ENCODE peak calls at places on chromosome X, in seven cellular contexts. M is left ventricle myocardium inferior; H is activated T-helper 9 cell treated with anti-CD3 and anti-CD28 coated beads, Interleukin-2, amount 50 U/mL, for 16 hours; I is kidney tubule cell; S is thoracic aorta; N is right lobe of liver; L is CD4-positive, alpha-beta memory T cell. Q is an unnamed sample.

GRCh38 chrX:21946925-21947641 is 6.6 kb downstream of the SMS start:
- DNase-seq in M (no peak), S (no peak), H (no peak), I (peak; percentile 42), L (no peak), N (no peak), Q (peak; percentile 25)

GRCh38 chrX:40008841-40009461 is 88.8 kb downstream of the BCOR start:
- DNase-seq in H (no peak), I (peak; percentile 18), L (no peak), S (no peak), M (peak; percentile 64), N (peak; percentile 59), Q (no peak)

GRCh38 chrX:75156537-75156945 is 458 bp upstream of the ABCB7 start:
- DNase-seq in M (no peak), N (no peak), S (no peak), H (no peak), L (peak; percentile 18), I (peak; percentile 24), Q (peak; percentile 24)

GRCh38 chrX:70088281-70088680 is 26.0 kb downstream of the OTUD6A start:
- DNase-seq in M (no peak), I (no peak), L (no peak), S (no peak), N (no peak), H (no peak), Q (no peak)

GRCh38 chrX:107559506-107559905 is 68.8 kb upstream of the PRPS1 start:
- DNase-seq in H (no peak), S (no peak), L (no peak), N (no peak), I (peak; percentile 80), M (no peak), Q (no peak)

GRCh38 chrX:40380649-40381488 is 199.9 kb upstream of the ATP6AP2 start:
- DNase-seq in M (no peak), I (no peak), N (no peak), L (no peak), H (no peak), S (no peak), Q (no peak)

GRCh38 chrX:115232933-115233496 is 881 bp downstream of the LRCH2 start:
- DNase-seq in M (no peak), I (no peak), H (no peak), S (no peak), L (no peak), N (no peak), Q (no peak)

GRCh38 chrX:103656623-103657022 is 27.8 kb downstream of the TCEAL1 start:
- DNase-seq in H (no peak), I (peak; percentile 94), L (no peak), N (no peak), S (no peak), M (no peak), Q (peak; percentile 41)

GRCh38 chrX:40845331-40845911 is 110.1 kb upstream of the MED14 start:
- DNase-seq in L (no peak), H (no peak), M (peak; percentile 16), S (no peak), N (no peak), I (peak; percentile 77), Q (peak; percentile 79)

GRCh38 chrX:13283968-13284914 is 35.6 kb downstream of the ATXN3L start:
- DNase-seq in S (no peak), I (peak; percentile 78), L (no peak), N (no peak), H (no peak), M (no peak), Q (peak; percentile 82)

GRCh38 chrX:131068945-131069719 is 11.0 kb downstream of the ARHGAP36 start:
- DNase-seq in H (no peak), I (peak; percentile 10), M (no peak), N (no peak), S (no peak), L (no peak), Q (no peak)

GRCh38 chrX:120365320-120365719 is 3.4 kb downstream of the ATP1B4 start:
- DNase-seq in N (peak; percentile 65), H (peak; percentile 15), I (no peak), S (peak; percentile 1), M (peak; percentile 37), L (peak; percentile 31), Q (no peak)

GRCh38 chrX:39816871-39817731 is 280.7 kb downstream of the BCOR start:
- DNase-seq in S (no peak), N (peak; percentile 76), M (no peak), H (no peak), L (no peak), I (no peak), Q (no peak)

GRCh38 chrX:105695451-105695850 is 126.9 kb upstream of the NRK start:
- DNase-seq in S (no peak), I (peak; percentile 14), N (no peak), H (no peak), L (no peak), M (no peak), Q (no peak)

GRCh38 chrX:147912093-147912801 is 528 bp downstream of the FMR1 start:
- DNase-seq in M (peak; percentile 15), N (peak; percentile 62), L (peak; percentile 38), S (no peak), I (peak; percentile 40), H (peak; percentile 6), Q (no peak)

GRCh38 chrX:19569121-19569805 is 54.0 kb upstream of the MAP3K15 start:
- DNase-seq in L (no peak), I (no peak), M (peak; percentile 68), N (no peak), H (no peak), S (no peak), Q (no peak)

GRCh38 chrX:16444353-16444752 is 205.6 kb upstream of the S100G start:
- DNase-seq in H (no peak), M (no peak), N (no peak), S (no peak), L (no peak), I (peak; percentile 75), Q (no peak)

GRCh38 chrX:21384178-21384577 is 10.0 kb downstream of the CNKSR2 start:
- DNase-seq in L (no peak), S (no peak), N (no peak), I (no peak), H (no peak), M (no peak), Q (no peak)

GRCh38 chrX:32153586-32153985 is 1057.8 kb downstream of the DMD start:
- DNase-seq in M (no peak), S (no peak), N (no peak), H (no peak), I (no peak), L (no peak), Q (no peak)

GRCh38 chrX:73836956-73837477 is 274.0 kb downstream of the CHIC1 start:
- DNase-seq in H (no peak), L (no peak), S (no peak), M (no peak), N (no peak), I (no peak), Q (no peak)

GRCh38 chrX:106611323-106611681 is 476 bp upstream of the RADX start:
- DNase-seq in I (no peak), L (no peak), N (no peak), S (no peak), M (no peak), H (no peak), Q (no peak)

GRCh38 chrX:37677243-37677642 is 8.3 kb upstream of the XK start:
- DNase-seq in H (no peak), L (no peak), I (no peak), M (no peak), N (no peak), S (no peak), Q (no peak)

GRCh38 chrX:109830704-109831206 is 97.7 kb upstream of the ACSL4 start:
- DNase-seq in I (peak; percentile 88), N (no peak), L (no peak), M (no peak), S (no peak), H (no peak), Q (peak; percentile 48)

GRCh38 chrX:132294192-132294591 is 74.9 kb upstream of the RAP2C start:
- DNase-seq in I (no peak), N (no peak), L (no peak), H (no peak), M (no peak), S (no peak), Q (no peak)

GRCh38 chrX:16882188-16882587 is 12.0 kb upstream of the RBBP7 start:
- DNase-seq in H (no peak), M (peak; percentile 18), I (peak; percentile 32), S (no peak), L (no peak), N (peak; percentile 60), Q (no peak)

GRCh38 chrX:15451913-15452312 is 41.2 kb downstream of the PIR start:
- DNase-seq in M (peak; percentile 34), H (no peak), I (no peak), N (no peak), S (no peak), L (no peak), Q (no peak)

GRCh38 chrX:16212436-16212835 is 45.2 kb downstream of the MAGEB17 start:
- DNase-seq in M (no peak), S (no peak), N (no peak), H (no peak), L (no peak), I (peak; percentile 38), Q (no peak)

GRCh38 chrX:111124418-111124817 is 28.4 kb downstream of the PAK3 start:
- DNase-seq in H (no peak), L (no peak), N (no peak), M (no peak), I (no peak), S (no peak), Q (no peak)

GRCh38 chrX:47190445-47191269 is 3.0 kb upstream of the UBA1 start:
- DNase-seq in N (peak; percentile 91), M (peak; percentile 82), L (peak; percentile 75), S (peak; percentile 63), I (peak; percentile 90), H (peak; percentile 74), Q (peak; percentile 56)

GRCh38 chrX:37753384-37753783 is 26.5 kb upstream of the CYBB start:
- DNase-seq in N (no peak), I (no peak), S (no peak), H (no peak), L (no peak), M (no peak), Q (no peak)

GRCh38 chrX:136168929-136169735 is 21.8 kb downstream of the FHL1 start:
- DNase-seq in H (no peak), M (peak; percentile 33), L (no peak), I (peak; percentile 80), N (no peak), S (peak; percentile 56), Q (peak; percentile 96)

GRCh38 chrX:41334866-41335589 is 1.1 kb downstream of the DDX3X start:
- DNase-seq in L (peak; percentile 81), S (no peak), M (peak; percentile 50), H (peak; percentile 62), N (peak; percentile 81), I (peak; percentile 71), Q (no peak)

GRCh38 chrX:133335027-133335426 is 80.3 kb downstream of the GPC4 start:
- DNase-seq in N (no peak), S (no peak), M (no peak), I (peak; percentile 37), H (no peak), L (no peak), Q (peak; percentile 6)

GRCh38 chrX:15564981-15565579 is 35.7 kb downstream of the ACE2 start:
- DNase-seq in I (peak; percentile 71), S (no peak), H (no peak), M (peak; percentile 40), L (no peak), N (peak; percentile 53), Q (no peak)

GRCh38 chrX:130085551-130085986 is 24.7 kb downstream of the ELF4 start:
- DNase-seq in H (no peak), I (peak; percentile 14), N (no peak), S (no peak), M (no peak), L (no peak), Q (no peak)

GRCh38 chrX:71604141-71604540 is 14.2 kb downstream of the CXCR3 start:
- DNase-seq in I (no peak), L (no peak), H (no peak), N (no peak), M (no peak), S (no peak), Q (no peak)